ENCODE peak calls at places on chromosomes 4 and X, in eight cellular contexts. I is A673; J is CD8-positive, alpha-beta T cell; E is mesenchymal stem cell; H is astrocyte; S is adipocyte; C is psoas muscle; K is osteoblast. Z is an unnamed sample. For H3K36me3 and H3K4me1, the result is how much of the 10 kb centered on the place peaks cover.

GRCh38 chr4:139337612-139338011 is 35.3 kb upstream of the NDUFC1 start:
- DNase-seq in K (no peak), J (no peak), C (no peak), H (no peak), I (no peak), E (no peak), S (no peak), Z (no peak)

GRCh38 chr4:23921447-23921845 is 31.6 kb upstream of the PPARGC1A start:
- DNase-seq in J (no peak), I (no peak), H (peak), K (no peak), C (no peak), E (no peak), S (no peak), Z (no peak)

GRCh38 chr4:31408136-31408535 is 688.0 kb downstream of the PCDH7 start:
- DNase-seq in I (peak), S (no peak), C (no peak), H (no peak), E (no peak), K (no peak), J (no peak), Z (no peak)

GRCh38 chrX:16838202-16839066 is 31.7 kb downstream of the RBBP7 start:
- DNase-seq in J (no peak), I (no peak), S (peak), H (peak), C (peak), E (peak), K (peak), Z (peak)

GRCh38 chr4:156779774-156780173 is 191.8 kb downstream of the PDGFC start:
- DNase-seq in K (peak), J (no peak), S (no peak), C (no peak), H (peak), I (no peak), E (peak), Z (no peak)

GRCh38 chr4:100295792-100296191 is 105.5 kb upstream of the DDIT4L start:
- DNase-seq in S (no peak), C (no peak), H (peak), E (peak), K (no peak), J (no peak), I (no peak), Z (no peak)

GRCh38 chrX:12497832-12498591 is 293.2 kb upstream of the PRPS2 start:
- DNase-seq in I (peak), H (no peak), K (peak), E (no peak), S (no peak), J (no peak), C (no peak), Z (no peak)

GRCh38 chr4:113881256-113881655 is 98.2 kb downstream of the ARSJ start:
- DNase-seq in J (no peak), H (peak), E (peak), K (peak), S (peak), I (no peak), C (no peak), Z (no peak)

GRCh38 chr4:116925900-116926457 is 159.4 kb downstream of the TRAM1L1 start:
- DNase-seq in H (peak), E (peak), J (no peak), K (peak), S (peak), C (no peak), I (peak), Z (no peak)

DNA sequence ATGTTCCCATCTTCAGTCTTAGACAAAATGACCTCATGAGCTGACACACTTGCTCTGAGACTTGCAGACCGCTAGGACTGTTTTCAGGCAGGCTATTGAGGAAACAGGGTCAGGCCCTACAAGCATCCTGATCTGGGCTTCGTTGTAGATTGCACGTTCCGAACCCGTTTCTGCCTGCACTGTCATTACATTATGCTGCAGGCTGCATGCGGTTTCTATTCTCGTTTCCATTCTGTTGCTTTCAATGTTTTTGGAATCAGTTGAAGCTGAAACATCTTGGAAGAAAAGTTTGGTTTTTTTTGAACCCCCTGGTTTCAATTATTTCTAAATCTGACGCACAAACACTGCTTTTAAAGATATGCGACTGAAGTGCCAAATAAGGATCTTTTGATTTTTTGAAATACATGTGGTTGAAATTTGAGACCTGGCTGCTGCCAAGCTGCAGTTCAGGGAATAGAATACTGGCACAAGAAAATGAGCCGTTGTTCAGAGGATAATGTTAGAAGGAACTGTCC is 716.1 kb upstream of the INTU start:
- DNase-seq in H (peak), I (no peak), K (no peak), C (no peak), S (peak), E (no peak), J (no peak), Z (no peak)
- H3K4me3 ChIP-seq in H (peak), I (no peak), K (peak), C (no peak), S (peak), E (peak), J (no peak), Z (no peak)

GRCh38 chr4:1967512-1968149 is 41.1 kb downstream of the NELFA start:
- DNase-seq in C (no peak), E (peak), J (no peak), S (no peak), I (no peak), H (peak), K (no peak), Z (no peak)
- H3K36me3 ChIP-seq in C (under half), E (under half), J (under half), S (under half), I (half or more), H (under half), K (under half), Z (under half)

GRCh38 chrX:130095249-130095648 is 15.0 kb downstream of the ELF4 start:
- DNase-seq in E (no peak), I (no peak), S (no peak), H (no peak), C (no peak), J (no peak), K (peak), Z (no peak)

GRCh38 chrX:130091976-130092522 is 18.2 kb downstream of the ELF4 start:
- DNase-seq in H (no peak), J (peak), I (no peak), K (peak), C (peak), E (no peak), S (no peak), Z (peak)

GRCh38 chrX:130097507-130098201 is 12.6 kb downstream of the ELF4 start:
- DNase-seq in K (peak), C (no peak), E (no peak), I (no peak), J (peak), H (no peak), S (no peak), Z (peak)

GRCh38 chrX:130093271-130093670 is 17.0 kb downstream of the ELF4 start:
- DNase-seq in I (no peak), C (no peak), J (no peak), H (no peak), S (no peak), E (no peak), K (peak), Z (no peak)

GRCh38 chrX:130094712-130095111 is 15.6 kb downstream of the ELF4 start:
- DNase-seq in S (no peak), I (no peak), C (no peak), H (no peak), J (peak), E (no peak), K (peak), Z (peak)
- H3K4me1 ChIP-seq in S (under half), I (under half), C (under half), H (under half), J (half or more), E (under half), K (under half), Z (under half)

DNA sequence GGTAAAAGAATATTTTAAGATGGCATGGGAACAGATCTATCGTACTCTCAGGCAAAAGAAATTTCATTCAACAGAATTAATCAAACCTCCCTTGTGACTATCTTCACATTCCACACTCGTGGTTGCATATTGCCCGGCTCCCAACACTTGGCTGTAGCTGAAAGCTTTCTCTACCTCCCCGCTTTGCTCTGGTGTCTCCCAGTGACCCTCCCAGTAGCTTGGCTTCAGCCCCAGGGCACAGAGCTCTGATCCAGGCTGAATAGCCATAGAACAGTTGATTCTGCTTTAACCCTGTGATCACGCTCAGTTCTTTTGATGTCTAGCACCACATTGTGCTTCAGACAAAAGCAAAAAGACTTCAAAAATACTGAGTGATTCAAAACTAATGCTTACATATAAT is 24.6 kb downstream of the SLC7A11 start:
- DNase-seq in J (no peak), I (no peak), E (no peak), K (no peak), C (no peak), H (no peak), S (no peak), Z (no peak)
- H3K4me3 ChIP-seq in J (no peak), I (no peak), E (no peak), K (no peak), C (no peak), H (no peak), S (no peak), Z (no peak)

DNA sequence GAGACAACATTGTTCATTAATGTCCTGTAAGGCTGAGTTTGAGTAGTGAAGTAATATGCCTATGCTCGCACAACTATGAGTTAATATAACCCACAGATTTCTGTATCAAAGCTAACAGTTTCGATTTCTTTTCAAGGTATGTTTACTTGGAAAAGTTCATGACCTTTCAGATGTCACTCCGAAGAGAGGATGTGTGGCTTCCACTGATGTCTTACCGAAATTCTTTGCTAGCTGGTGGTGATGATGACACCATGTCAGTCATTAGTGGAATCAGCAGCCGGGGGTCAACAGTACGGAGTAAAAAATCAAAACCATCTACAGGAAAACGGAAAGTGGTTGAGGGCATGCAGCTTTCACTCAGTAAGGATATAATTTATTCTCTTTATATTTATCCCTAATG is 124.9 kb downstream of the STAG2 start:
- DNase-seq in C (no peak), I (no peak), S (no peak), K (no peak), H (no peak), E (no peak), J (peak), Z (no peak)
- H3K36me3 ChIP-seq in C (under half), I (under half), S (half or more), K (under half), H (under half), E (under half), J (under half), Z (under half)

GRCh38 chr4:54065282-54066087 is 1.1 kb upstream of the CHIC2 start:
- DNase-seq in H (no peak), S (peak), J (no peak), C (no peak), E (peak), K (peak), I (no peak), Z (peak)
- H3K4me1 ChIP-seq in H (under half), S (under half), J (under half), C (under half), E (under half), K (under half), I (under half), Z (under half)

Z was measured in mucosa of descending colon.